ENCODE peak calls at places on chromosomes 5 and 9, in five cellular contexts. One of them, this sample, is unnamed. For H3K36me3, the result is how much of the 10 kb centered on the place peaks cover.

GRCh38 chr9:123663529-123663928 is 266.4 kb downstream of the DENND1A start:
- DNase-seq in tibial nerve: no peak
- DNase-seq in PC-3: no peak
- DNase-seq in kidney epithelial cell: no peak
- DNase-seq in IMR-90: no peak
- DNase-seq in this sample: no peak

GRCh38 chr5:163459888-163460561 is at the start of gene NUDCD2:
- DNase-seq in tibial nerve: peak
- DNase-seq in PC-3: peak
- DNase-seq in kidney epithelial cell: peak
- DNase-seq in IMR-90: peak
- DNase-seq in this sample: peak

GRCh38 chr9:110977259-110977709 is 61.0 kb downstream of the LPAR1 start:
- DNase-seq in tibial nerve: no peak
- DNase-seq in PC-3: peak
- DNase-seq in kidney epithelial cell: no peak
- DNase-seq in IMR-90: peak
- DNase-seq in this sample: no peak

GRCh38 chr9:111037744-111038335 is 430 bp downstream of the LPAR1 start:
- DNase-seq in tibial nerve: no peak
- DNase-seq in PC-3: peak
- DNase-seq in kidney epithelial cell: no peak
- DNase-seq in IMR-90: peak
- DNase-seq in this sample: peak

GRCh38 chr9:95192631-95193030 is 124.9 kb downstream of the FANCC start:
- DNase-seq in tibial nerve: no peak
- DNase-seq in PC-3: no peak
- DNase-seq in kidney epithelial cell: no peak
- DNase-seq in IMR-90: no peak
- DNase-seq in this sample: no peak

GRCh38 chr5:80870442-80870841 is 89.7 kb upstream of the RASGRF2 start:
- DNase-seq in tibial nerve: no peak
- DNase-seq in PC-3: no peak
- DNase-seq in kidney epithelial cell: no peak
- DNase-seq in IMR-90: no peak
- DNase-seq in this sample: no peak

GRCh38 chr5:139975942-139976341 is 67.2 kb downstream of the NRG2 start:
- DNase-seq in tibial nerve: no peak
- DNase-seq in PC-3: no peak
- DNase-seq in kidney epithelial cell: no peak
- DNase-seq in IMR-90: no peak
- DNase-seq in this sample: no peak

GRCh38 chr5:143401846-143402463 is 1.5 kb downstream of the NR3C1 start:
- DNase-seq in tibial nerve: no peak
- DNase-seq in PC-3: peak
- DNase-seq in kidney epithelial cell: no peak
- DNase-seq in IMR-90: peak
- DNase-seq in this sample: no peak

GRCh38 chr5:118611332-118611945 is 376.9 kb downstream of the DTWD2 start:
- DNase-seq in tibial nerve: no peak
- DNase-seq in PC-3: peak
- DNase-seq in kidney epithelial cell: no peak
- DNase-seq in IMR-90: peak
- DNase-seq in this sample: peak

GRCh38 chr5:155983954-155984353 is 343.0 kb upstream of the SGCD start:
- DNase-seq in tibial nerve: no peak
- DNase-seq in PC-3: no peak
- DNase-seq in kidney epithelial cell: no peak
- DNase-seq in IMR-90: peak
- DNase-seq in this sample: no peak

GRCh38 chr9:71001780-71002386 is 119.5 kb downstream of the TRPM3 start:
- DNase-seq in tibial nerve: no peak
- DNase-seq in PC-3: peak
- DNase-seq in kidney epithelial cell: peak
- DNase-seq in IMR-90: peak
- DNase-seq in this sample: peak

GRCh38 chr5:151038801-151039238 is 18.4 kb downstream of the GPX3 start:
- DNase-seq in tibial nerve: no peak
- DNase-seq in PC-3: peak
- DNase-seq in kidney epithelial cell: no peak
- DNase-seq in IMR-90: peak
- DNase-seq in this sample: no peak

GRCh38 chr5:172137046-172137445 is 51.0 kb downstream of the STK10 start:
- DNase-seq in tibial nerve: no peak
- DNase-seq in PC-3: no peak
- DNase-seq in kidney epithelial cell: no peak
- DNase-seq in IMR-90: no peak
- DNase-seq in this sample: no peak

GRCh38 chr9:13568851-13569618 is 289.5 kb upstream of the MPDZ start:
- DNase-seq in tibial nerve: no peak
- DNase-seq in PC-3: no peak
- DNase-seq in kidney epithelial cell: no peak
- DNase-seq in IMR-90: no peak
- DNase-seq in this sample: no peak

GRCh38 chr5:176608937-176609723 is 826 bp downstream of the GPRIN1 start:
- DNase-seq in tibial nerve: no peak
- DNase-seq in PC-3: no peak
- DNase-seq in kidney epithelial cell: no peak
- DNase-seq in IMR-90: no peak
- DNase-seq in this sample: no peak

GRCh38 chr9:38176256-38176655 is 107.2 kb upstream of the SHB start:
- DNase-seq in tibial nerve: no peak
- DNase-seq in PC-3: peak
- DNase-seq in kidney epithelial cell: no peak
- DNase-seq in IMR-90: no peak
- DNase-seq in this sample: no peak

GRCh38 chr5:125411163-125412050 is 665.0 kb upstream of the ZNF608 start:
- DNase-seq in tibial nerve: no peak
- DNase-seq in PC-3: no peak
- DNase-seq in kidney epithelial cell: no peak
- DNase-seq in IMR-90: peak
- DNase-seq in this sample: no peak

GRCh38 chr5:77893225-77893860 is 117.2 kb upstream of the TBCA start:
- DNase-seq in tibial nerve: no peak
- DNase-seq in PC-3: peak
- DNase-seq in kidney epithelial cell: peak
- DNase-seq in IMR-90: peak
- DNase-seq in this sample: no peak

GRCh38 chr5:38466444-38467189 is 89.8 kb downstream of the LIFR start:
- DNase-seq in tibial nerve: peak
- DNase-seq in PC-3: no peak
- DNase-seq in kidney epithelial cell: no peak
- DNase-seq in IMR-90: no peak
- DNase-seq in this sample: peak

GRCh38 chr5:65620021-65620420 is 4.1 kb downstream of the TRIM23 start:
- DNase-seq in tibial nerve: no peak
- DNase-seq in PC-3: no peak
- DNase-seq in kidney epithelial cell: no peak
- DNase-seq in IMR-90: no peak
- DNase-seq in this sample: no peak

GRCh38 chr5:39759696-39760095 is 334.9 kb upstream of the DAB2 start:
- DNase-seq in tibial nerve: no peak
- DNase-seq in PC-3: peak
- DNase-seq in kidney epithelial cell: no peak
- DNase-seq in IMR-90: no peak
- DNase-seq in this sample: no peak

GRCh38 chr5:150497274-150497988 is 10.5 kb upstream of the NDST1 start:
- DNase-seq in tibial nerve: peak
- DNase-seq in PC-3: peak
- DNase-seq in kidney epithelial cell: peak
- DNase-seq in IMR-90: peak
- DNase-seq in this sample: no peak

GRCh38 chr9:126056312-126057021 is 270.2 kb upstream of the MVB12B start:
- DNase-seq in tibial nerve: no peak
- DNase-seq in PC-3: no peak
- DNase-seq in kidney epithelial cell: no peak
- DNase-seq in IMR-90: no peak
- DNase-seq in this sample: peak

GRCh38 chr9:79813262-79813646 is 241.5 kb downstream of the TLE4 start:
- DNase-seq in tibial nerve: no peak
- DNase-seq in PC-3: no peak
- DNase-seq in kidney epithelial cell: no peak
- DNase-seq in IMR-90: no peak
- DNase-seq in this sample: no peak

GRCh38 chr5:93394301-93394700 is 186.7 kb downstream of the NR2F1-AS1 start:
- DNase-seq in tibial nerve: no peak
- DNase-seq in PC-3: no peak
- DNase-seq in kidney epithelial cell: no peak
- DNase-seq in IMR-90: no peak
- DNase-seq in this sample: no peak

GRCh38 chr5:152107225-152107624 is 182.6 kb upstream of the GLRA1 start:
- DNase-seq in tibial nerve: no peak
- DNase-seq in PC-3: no peak
- DNase-seq in kidney epithelial cell: no peak
- DNase-seq in IMR-90: no peak
- DNase-seq in this sample: no peak

GRCh38 chr5:72476721-72477120 is 30.5 kb downstream of the ZNF366 start:
- DNase-seq in tibial nerve: no peak
- DNase-seq in PC-3: no peak
- DNase-seq in kidney epithelial cell: no peak
- DNase-seq in IMR-90: no peak
- DNase-seq in this sample: no peak

GRCh38 chr5:39175273-39175955 is 43.9 kb downstream of the FYB1 start:
- DNase-seq in tibial nerve: no peak
- DNase-seq in PC-3: no peak
- DNase-seq in kidney epithelial cell: no peak
- DNase-seq in IMR-90: no peak
- DNase-seq in this sample: peak

GRCh38 chr9:94029932-94030317 is 54.3 kb upstream of the PTPDC1 start:
- DNase-seq in tibial nerve: no peak
- DNase-seq in PC-3: no peak
- DNase-seq in kidney epithelial cell: no peak
- DNase-seq in IMR-90: no peak
- DNase-seq in this sample: no peak

GRCh38 chr9:120874861-120875565 is 2.0 kb downstream of the PHF19 start:
- DNase-seq in tibial nerve: no peak
- DNase-seq in PC-3: no peak
- DNase-seq in kidney epithelial cell: no peak
- DNase-seq in IMR-90: no peak
- DNase-seq in this sample: no peak
- H3K4me3 ChIP-seq in tibial nerve: no peak
- H3K4me3 ChIP-seq in PC-3: peak
- H3K4me3 ChIP-seq in kidney epithelial cell: no peak
- H3K4me3 ChIP-seq in IMR-90: no peak
- H3K4me3 ChIP-seq in this sample: no peak

GRCh38 chr5:1060535-1060981 is 51.3 kb downstream of the SLC12A7 start:
- DNase-seq in tibial nerve: no peak
- DNase-seq in PC-3: no peak
- DNase-seq in kidney epithelial cell: no peak
- DNase-seq in IMR-90: no peak
- DNase-seq in this sample: peak
- H3K36me3 ChIP-seq in tibial nerve: under half
- H3K36me3 ChIP-seq in PC-3: under half
- H3K36me3 ChIP-seq in kidney epithelial cell: under half
- H3K36me3 ChIP-seq in IMR-90: under half
- H3K36me3 ChIP-seq in this sample: under half

GRCh38 chr5:43313854-43314457 is 744 bp upstream of the HMGCS1 start:
- DNase-seq in tibial nerve: peak
- DNase-seq in PC-3: no peak
- DNase-seq in kidney epithelial cell: no peak
- DNase-seq in IMR-90: no peak
- DNase-seq in this sample: no peak
- H3K4me3 ChIP-seq in tibial nerve: peak
- H3K4me3 ChIP-seq in PC-3: peak
- H3K4me3 ChIP-seq in kidney epithelial cell: no peak
- H3K4me3 ChIP-seq in IMR-90: peak
- H3K4me3 ChIP-seq in this sample: no peak

GRCh38 chr9:129902735-129903134 is 67.5 kb downstream of the USP20 start:
- DNase-seq in tibial nerve: no peak
- DNase-seq in PC-3: no peak
- DNase-seq in kidney epithelial cell: no peak
- DNase-seq in IMR-90: no peak
- DNase-seq in this sample: no peak
- H3K36me3 ChIP-seq in tibial nerve: under half
- H3K36me3 ChIP-seq in PC-3: under half
- H3K36me3 ChIP-seq in kidney epithelial cell: under half
- H3K36me3 ChIP-seq in IMR-90: under half
- H3K36me3 ChIP-seq in this sample: under half

GRCh38 chr5:27137329-27137728 is 98.9 kb upstream of the CDH9 start:
- DNase-seq in tibial nerve: no peak
- DNase-seq in PC-3: no peak
- DNase-seq in kidney epithelial cell: no peak
- DNase-seq in IMR-90: no peak
- DNase-seq in this sample: no peak
- H3K4me3 ChIP-seq in tibial nerve: no peak
- H3K4me3 ChIP-seq in PC-3: no peak
- H3K4me3 ChIP-seq in kidney epithelial cell: no peak
- H3K4me3 ChIP-seq in IMR-90: no peak
- H3K4me3 ChIP-seq in this sample: no peak

DNA sequence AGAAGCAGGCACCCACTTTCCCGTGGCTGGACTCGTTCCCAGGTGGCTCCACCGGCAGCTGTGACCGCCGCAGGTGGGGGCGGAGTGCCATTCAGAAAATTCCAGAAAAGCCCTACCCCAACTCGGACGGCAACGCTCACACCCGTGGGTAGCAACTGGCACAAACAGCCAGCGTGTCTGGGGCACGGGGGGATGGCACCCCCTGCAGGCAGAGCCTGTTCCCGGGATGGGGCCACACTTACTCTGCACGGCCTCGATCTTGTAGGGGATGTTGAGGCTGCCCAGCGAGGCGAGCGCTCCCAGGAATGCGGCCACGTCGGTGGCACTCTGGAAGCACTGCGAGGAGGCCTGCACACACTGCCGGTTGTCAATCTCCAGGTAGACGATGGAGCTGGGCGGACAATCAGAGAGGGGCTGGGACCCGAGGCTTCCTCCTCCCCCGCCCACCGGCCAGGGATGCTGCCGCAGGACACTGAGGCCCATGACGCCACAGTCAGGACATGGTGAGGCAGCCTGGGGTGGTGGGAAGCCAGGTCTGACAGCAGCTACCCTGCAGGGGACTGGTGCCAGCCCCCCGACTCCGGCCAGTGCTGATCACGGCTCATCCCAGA is 20.2 kb upstream of the SEC16A start:
- DNase-seq in tibial nerve: no peak
- DNase-seq in PC-3: no peak
- DNase-seq in kidney epithelial cell: no peak
- DNase-seq in IMR-90: no peak
- DNase-seq in this sample: no peak
- H3K36me3 ChIP-seq in tibial nerve: under half
- H3K36me3 ChIP-seq in PC-3: under half
- H3K36me3 ChIP-seq in kidney epithelial cell: under half
- H3K36me3 ChIP-seq in IMR-90: half or more
- H3K36me3 ChIP-seq in this sample: under half

DNA sequence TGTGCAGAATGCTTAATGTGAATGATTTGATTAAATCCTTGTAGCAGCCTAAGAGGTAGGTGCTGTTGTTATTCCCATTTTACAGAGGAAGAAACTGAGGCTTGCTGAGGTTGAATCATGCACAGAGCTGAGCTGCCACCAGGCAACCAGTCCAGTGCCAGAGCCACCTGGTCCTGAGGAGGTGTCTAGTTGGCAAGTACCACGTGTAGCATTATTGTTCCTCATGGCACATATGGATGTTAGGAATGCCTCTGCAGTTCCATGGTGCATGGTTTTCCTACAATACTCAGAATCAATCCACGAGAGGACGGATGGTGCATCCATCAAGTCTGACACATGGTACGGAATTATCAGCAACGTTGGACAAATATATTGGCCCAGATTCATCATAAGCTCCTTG is 8.9 kb downstream of the UBE2QL1 start:
- DNase-seq in tibial nerve: no peak
- DNase-seq in PC-3: no peak
- DNase-seq in kidney epithelial cell: no peak
- DNase-seq in IMR-90: no peak
- DNase-seq in this sample: no peak
- H3K4me3 ChIP-seq in tibial nerve: no peak
- H3K4me3 ChIP-seq in PC-3: no peak
- H3K4me3 ChIP-seq in kidney epithelial cell: no peak
- H3K4me3 ChIP-seq in IMR-90: no peak
- H3K4me3 ChIP-seq in this sample: no peak

This sample was measured in H7.